ENCODE peak calls at places on chromosomes 11 and 22, in seven cellular contexts. U is IMR-90, R is right lobe of liver, D is adrenal gland, X is A549, E is Peyer's patch, V is testis. T is an unnamed sample.

GRCh38 chr22:41725510-41726110 is 26.3 kb downstream of the MEI1 start:
- DNase-seq in U (peak; percentile 12), R (no peak), D (no peak), X (peak; percentile 8), E (no peak), V (no peak), T (peak; percentile 53)

GRCh38 chr11:129308241-129308865 is 67.3 kb upstream of the BARX2 start:
- DNase-seq in U (no peak), R (peak; percentile 72), D (no peak), X (no peak), E (no peak), V (no peak), T (no peak)

GRCh38 chr11:86737752-86738151 is 62.6 kb upstream of the PRSS23 start:
- DNase-seq in U (peak; percentile 49), R (no peak), D (no peak), X (peak; percentile 63), E (no peak), V (no peak), T (no peak)

GRCh38 chr11:5007561-5007960 is 12.9 kb downstream of the OR51L1 start:
- DNase-seq in U (no peak), R (no peak), D (no peak), X (no peak), E (no peak), V (peak; percentile 51), T (peak; percentile 17)

GRCh38 chr22:29129644-29130201 is 56.9 kb downstream of the KREMEN1 start:
- DNase-seq in U (no peak), R (no peak), D (no peak), X (no peak), E (no peak), V (no peak), T (no peak)

GRCh38 chr11:130776044-130776390 is 140.3 kb downstream of the SNX19 start:
- DNase-seq in U (no peak), R (no peak), D (no peak), X (no peak), E (no peak), V (no peak), T (no peak)

GRCh38 chr22:25564320-25564978 is at the start of gene GRK3:
- DNase-seq in U (peak; percentile 27), R (peak; percentile 58), D (peak; percentile 89), X (peak; percentile 59), E (peak; percentile 61), V (peak; percentile 77), T (peak; percentile 84)

GRCh38 chr11:63551889-63552266 is 11.3 kb downstream of the PLAAT2 start:
- DNase-seq in U (no peak), R (no peak), D (no peak), X (no peak), E (no peak), V (no peak), T (no peak)

GRCh38 chr11:2139118-2139490 is at the start of gene IGF2:
- DNase-seq in U (no peak), R (no peak), D (no peak), X (no peak), E (no peak), V (no peak), T (no peak)

GRCh38 chr11:2169001-2169370 is 2.6 kb downstream of the TH start:
- DNase-seq in U (no peak), R (no peak), D (no peak), X (no peak), E (no peak), V (no peak), T (no peak)

GRCh38 chr11:108551653-108552462 is 41.7 kb downstream of the EXPH5 start:
- DNase-seq in U (peak; percentile 46), R (no peak), D (no peak), X (no peak), E (no peak), V (no peak), T (no peak)
- H3K4me3 ChIP-seq in U (no peak overlapping the region), R (no peak overlapping the region), D (no peak overlapping the region), X (no peak overlapping the region), E (no peak overlapping the region), V (no peak overlapping the region), T (no peak overlapping the region)

GRCh38 chr11:64803163-64803845 is at the start of gene MAP4K2:
- DNase-seq in U (peak; percentile 68), R (peak; percentile 91), D (peak; percentile 89), X (peak; percentile 77), E (peak; percentile 91), V (peak; percentile 91), T (peak; percentile 86)
- TF ChIP-seq POLR2A in U (peak; percentile 69), R (no peak), D (no peak), X (no peak), E (peak; percentile 24), V (no peak), T (no peak)

GRCh38 chr11:117221775-117222517 is 9.9 kb downstream of the PCSK7 start:
- DNase-seq in U (peak; percentile 72), R (peak; percentile 45), D (no peak), X (no peak), E (peak; percentile 55), V (peak; percentile 75), T (no peak)
- TF ChIP-seq CTCF in U (peak; percentile 15), R (no peak), D (no peak), X (no peak), E (no peak), V (no peak), T (no peak)

GRCh38 chr22:46131151-46131587 is 19.2 kb upstream of the PPARA start:
- DNase-seq in U (no peak), R (peak; percentile 86), D (no peak), X (no peak), E (no peak), V (no peak), T (no peak)

GRCh38 chr22:46126853-46127385 is 23.4 kb upstream of the PPARA start:
- DNase-seq in U (no peak), R (no peak), D (no peak), X (no peak), E (no peak), V (no peak), T (no peak)

GRCh38 chr22:46128606-46129005 is 21.7 kb upstream of the PPARA start:
- DNase-seq in U (no peak), R (no peak), D (no peak), X (no peak), E (no peak), V (no peak), T (no peak)

GRCh38 chr22:46127556-46127955 is 22.8 kb upstream of the PPARA start:
- DNase-seq in U (no peak), R (no peak), D (no peak), X (no peak), E (no peak), V (no peak), T (no peak)

GRCh38 chr22:46129390-46130041 is 20.8 kb upstream of the PPARA start:
- DNase-seq in U (no peak), R (peak; percentile 96), D (peak; percentile 67), X (no peak), E (no peak), V (peak; percentile 75), T (peak; percentile 33)
- H3K4me3 ChIP-seq in U (no peak overlapping the region), R (peak overlapping the region; percentile 63), D (no peak overlapping the region), X (no peak overlapping the region), E (peak overlapping the region; percentile 11), V (no peak overlapping the region), T (no peak overlapping the region)

DNA sequence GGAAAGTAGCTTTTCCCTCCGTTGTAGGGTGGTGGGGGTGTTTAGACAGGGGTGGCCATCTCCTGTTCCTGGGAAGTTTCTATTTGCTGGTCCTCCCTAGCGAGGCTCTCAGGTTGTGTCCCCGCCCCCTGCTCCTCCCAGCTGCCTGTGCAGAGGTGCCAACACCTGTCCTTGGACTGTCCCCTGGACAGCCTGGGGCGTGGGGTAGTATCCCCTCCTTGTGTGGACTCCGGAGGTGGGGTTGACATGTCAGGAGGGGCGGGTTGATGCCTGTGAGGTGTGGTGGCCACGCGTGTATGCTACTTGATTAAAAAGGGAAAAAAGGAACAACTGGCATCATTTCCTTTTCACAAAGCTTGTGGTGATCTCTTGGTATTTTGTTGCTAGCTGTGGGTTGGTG is 14.3 kb upstream of the RANBP1 start:
- DNase-seq in U (no peak), R (peak; percentile 78), D (no peak), X (no peak), E (no peak), V (no peak), T (no peak)
- TF ChIP-seq POLR2A in U (no peak), R (no peak), D (no peak), X (no peak), E (no peak), V (no peak), T (no peak)

GRCh38 chr11:100445231-100445735 is 241.8 kb upstream of the ARHGAP42 start:
- DNase-seq in U (no peak), R (peak; percentile 65), D (no peak), X (no peak), E (no peak), V (peak; percentile 31), T (no peak)
- TF ChIP-seq CTCF in U (no peak), R (peak; percentile 22), D (no peak), X (no peak), E (no peak), V (no peak), T (no peak)

GRCh38 chr22:38250642-38251354 is 22.0 kb downstream of the TMEM184B start:
- DNase-seq in U (no peak), R (no peak), D (no peak), X (no peak), E (no peak), V (no peak), T (no peak)
- H3K4me3 ChIP-seq in U (no peak overlapping the region), R (no peak overlapping the region), D (no peak overlapping the region), X (no peak overlapping the region), E (no peak overlapping the region), V (no peak overlapping the region), T (no peak overlapping the region)

GRCh38 chr11:123054301-123055065 is 7.5 kb downstream of the HSPA8 start:
- DNase-seq in U (peak; percentile 73), R (no peak), D (no peak), X (peak; percentile 70), E (no peak), V (peak; percentile 59), T (peak; percentile 88)
- TF ChIP-seq POLR2A in U (peak; percentile 28), R (no peak), D (no peak), X (no peak), E (no peak), V (no peak), T (no peak)

GRCh38 chr11:116170526-116171120 is 602.2 kb downstream of the BUD13 start:
- DNase-seq in U (no peak), R (peak; percentile 31), D (no peak), X (no peak), E (no peak), V (no peak), T (peak; percentile 6)
- TF ChIP-seq CTCF in U (no peak), R (no peak), D (no peak), X (no peak), E (peak; percentile 40), V (no peak), T (peak; percentile 31)